ENCODE peak calls at places on chromosome 1, in five cellular contexts. V is T-cell, D is aorta, Y is brain microvascular endothelial cell, I is fibroblast of lung. B is an unnamed sample.
A peak's percentile ranks its signal among the peaks of the same experiment; 100 is the strongest.

GRCh38 chr1:240465531-240465940 is 146.4 kb downstream of the GREM2 start:
- DNase-seq in Y (no peak), I (peak; percentile 45), V (no peak), D (no peak), B (peak; percentile 25)

GRCh38 chr1:201469645-201470074 is 672 bp upstream of the PHLDA3 start:
- DNase-seq in D (no peak), I (no peak), Y (no peak), V (no peak), B (no peak)

GRCh38 chr1:3066250-3066711 is 2.7 kb upstream of the PRDM16 start:
- DNase-seq in I (no peak), D (peak; percentile 88), V (no peak), Y (no peak), B (no peak)

GRCh38 chr1:109649380-109649987 is 6.4 kb upstream of the GSTM4 start:
- DNase-seq in I (peak; percentile 34), Y (no peak), D (no peak), V (no peak), B (no peak)

GRCh38 chr1:44962729-44963128 is 23.7 kb downstream of the EIF2B3 start:
- DNase-seq in D (no peak), Y (no peak), V (no peak), I (no peak), B (no peak)

GRCh38 chr1:10519016-10519417 is 44.3 kb downstream of the PEX14 start:
- DNase-seq in Y (no peak), D (no peak), V (no peak), I (no peak), B (no peak)

GRCh38 chr1:177996957-177997356 is 27.1 kb upstream of the SEC16B start:
- DNase-seq in V (no peak), I (no peak), D (no peak), Y (no peak), B (no peak)

GRCh38 chr1:25695991-25696330 is 79.4 kb downstream of the MAN1C1 start:
- DNase-seq in I (peak; percentile 99), Y (peak; percentile 93), D (no peak), V (no peak), B (peak; percentile 85)

GRCh38 chr1:59422921-59423575 is 126.2 kb downstream of the FGGY start:
- DNase-seq in I (no peak), Y (no peak), V (no peak), D (peak; percentile 81), B (no peak)

GRCh38 chr1:43452789-43453441 is 816 bp downstream of the HYI start:
- DNase-seq in Y (no peak), D (no peak), I (peak; percentile 71), V (no peak), B (no peak)

GRCh38 chr1:212914789-212915188 is 35.6 kb upstream of the VASH2 start:
- DNase-seq in V (no peak), Y (no peak), D (no peak), I (no peak), B (no peak)

GRCh38 chr1:91940496-91940895 is 8.7 kb upstream of the BRDT start:
- DNase-seq in V (no peak), I (no peak), Y (no peak), D (no peak), B (no peak)

GRCh38 chr1:11790880-11791715 is 14.7 kb downstream of the MTHFR start:
- DNase-seq in D (peak; percentile 96), V (no peak), Y (peak; percentile 82), I (peak; percentile 92), B (peak; percentile 89)

GRCh38 chr1:78447096-78447495 is 43.7 kb upstream of the PTGFR start:
- DNase-seq in Y (no peak), D (no peak), V (no peak), I (peak; percentile 25), B (no peak)

GRCh38 chr1:39671793-39672550 is at the start of gene NT5C1A:
- DNase-seq in I (peak; percentile 18), D (peak; percentile 81), V (peak; percentile 26), Y (no peak), B (no peak)

GRCh38 chr1:98651116-98651625 is 10.3 kb upstream of the SNX7 start:
- DNase-seq in V (no peak), D (no peak), Y (no peak), I (no peak), B (no peak)

GRCh38 chr1:1540015-1540816 is at the start of gene TMEM240:
- DNase-seq in I (peak; percentile 73), D (peak; percentile 93), Y (peak; percentile 63), V (peak; percentile 56), B (no peak)

GRCh38 chr1:198253259-198253658 is 96.5 kb downstream of the NEK7 start:
- DNase-seq in V (no peak), I (no peak), D (no peak), Y (no peak), B (no peak)

GRCh38 chr1:181061891-181062777 is 26.4 kb upstream of the IER5 start:
- DNase-seq in D (no peak), Y (no peak), V (peak; percentile 3), I (no peak), B (no peak)

GRCh38 chr1:208169081-208169879 is 74.9 kb downstream of the PLXNA2 start:
- DNase-seq in D (no peak), V (no peak), Y (no peak), I (no peak), B (no peak)

GRCh38 chr1:241118049-241118448 is 239.0 kb downstream of the RGS7 start:
- DNase-seq in I (peak; percentile 10), D (no peak), Y (no peak), V (no peak), B (no peak)

B was measured in A172.